ENCODE peak calls at places on chromosomes 2 and 18, in six cellular contexts. U is A549, G is GM23338, Z is Panc1, R is GM12878, O is HCT116. Y is an unnamed sample.

GRCh38 chr2:197708331-197708730 is 3.2 kb downstream of the MARS2 start:
- DNase-seq in U (no peak), O (no peak), G (no peak), Z (no peak), R (no peak), Y (no peak)

GRCh38 chr2:201643216-201643651 is at the start of gene TMEM237:
- DNase-seq in U (peak), R (no peak), Z (no peak), O (peak), G (peak), Y (peak)

GRCh38 chr18:48973731-48974130 is 23.0 kb upstream of the SMAD7 start:
- DNase-seq in G (no peak), U (no peak), Z (no peak), R (no peak), O (no peak), Y (no peak)

GRCh38 chr2:103166406-103167324 is 404.8 kb downstream of the TMEM182 start:
- DNase-seq in O (no peak), G (no peak), U (no peak), Z (no peak), R (no peak), Y (no peak)

GRCh38 chr2:239344857-239345216 is 56.0 kb downstream of the HDAC4 start:
- DNase-seq in O (no peak), U (no peak), G (no peak), R (no peak), Z (no peak), Y (no peak)

GRCh38 chr2:7539760-7540159 is 622.5 kb downstream of the RNF144A start:
- DNase-seq in O (no peak), R (no peak), Z (no peak), U (no peak), G (no peak), Y (no peak)

GRCh38 chr2:60641866-60642788 is 88.7 kb upstream of the BCL11A start:
- DNase-seq in G (peak), Z (peak), O (peak), U (peak), R (no peak), Y (peak)

GRCh38 chr2:85780316-85781092 is 26.7 kb downstream of the ATOH8 start:
- DNase-seq in U (no peak), R (no peak), G (no peak), Z (no peak), O (no peak), Y (no peak)

GRCh38 chr2:11203480-11203879 is 48.2 kb downstream of the SLC66A3 start:
- DNase-seq in G (no peak), R (peak), Z (peak), O (peak), U (peak), Y (no peak)

GRCh38 chr2:175154670-175155082 is 13.3 kb downstream of the ATF2 start:
- DNase-seq in Z (no peak), U (no peak), O (peak), R (no peak), G (no peak), Y (no peak)

GRCh38 chr2:12932192-12932591 is 215.5 kb downstream of the TRIB2 start:
- DNase-seq in G (no peak), R (no peak), U (no peak), Z (no peak), O (no peak), Y (no peak)

GRCh38 chr2:29068513-29068912 is 5.8 kb downstream of the PCARE start:
- DNase-seq in O (no peak), Z (no peak), R (no peak), G (no peak), U (no peak), Y (no peak)

GRCh38 chr2:98730851-98731708 is at the start of gene MGAT4A:
- DNase-seq in Z (no peak), U (peak), G (peak), O (no peak), R (no peak), Y (peak)

GRCh38 chr2:218125095-218125494 is 733 bp upstream of the CXCR2 start:
- DNase-seq in R (no peak), G (no peak), U (no peak), Z (no peak), O (no peak), Y (no peak)

GRCh38 chr18:36814994-36815393 is 13.8 kb downstream of the TPGS2 start:
- DNase-seq in O (no peak), R (no peak), Z (no peak), U (no peak), G (no peak), Y (peak)

GRCh38 chr2:207960911-207961310 is 64.4 kb downstream of the PLEKHM3 start:
- DNase-seq in Z (no peak), R (no peak), O (no peak), U (no peak), G (no peak), Y (no peak)

GRCh38 chr2:46815121-46815802 is 100.3 kb downstream of the MCFD2 start:
- DNase-seq in Z (no peak), G (peak), R (no peak), U (no peak), O (no peak), Y (no peak)

GRCh38 chr2:31383471-31384153 is 30.9 kb downstream of the XDH start:
- DNase-seq in U (no peak), Z (no peak), R (no peak), G (no peak), O (no peak), Y (no peak)

GRCh38 chr2:11419781-11420180 is 46.2 kb downstream of the E2F6 start:
- DNase-seq in Z (no peak), G (no peak), R (no peak), O (no peak), U (no peak), Y (no peak)

GRCh38 chr18:9711361-9712129 is 3.4 kb downstream of the RAB31 start:
- DNase-seq in R (peak), Z (no peak), U (no peak), O (no peak), G (no peak), Y (no peak)

GRCh38 chr2:165009466-165009865 is 54.1 kb upstream of the SLC38A11 start:
- DNase-seq in R (no peak), Z (no peak), G (no peak), O (no peak), U (no peak), Y (no peak)

GRCh38 chr2:229090231-229090630 is 180.9 kb downstream of the PID1 start:
- DNase-seq in R (no peak), Z (peak), O (no peak), U (no peak), G (peak), Y (no peak)

GRCh38 chr2:27247893-27248292 is 15.0 kb downstream of the SLC30A3 start:
- DNase-seq in O (no peak), U (no peak), R (no peak), G (no peak), Z (no peak), Y (no peak)

GRCh38 chr2:109677815-109678580 is 63.8 kb downstream of the SOWAHC start:
- DNase-seq in G (no peak), U (no peak), Z (no peak), R (no peak), O (no peak), Y (no peak)

GRCh38 chr2:43405829-43406228 is 179.4 kb upstream of the ZFP36L2 start:
- DNase-seq in U (no peak), O (no peak), R (no peak), Z (no peak), G (no peak), Y (no peak)

GRCh38 chr2:43406643-43407042 is 180.2 kb upstream of the ZFP36L2 start:
- DNase-seq in R (no peak), U (no peak), Z (no peak), G (peak), O (no peak), Y (no peak)

GRCh38 chr2:43408784-43409160 is 182.4 kb upstream of the ZFP36L2 start:
- DNase-seq in U (no peak), O (no peak), Z (no peak), G (no peak), R (no peak), Y (no peak)

GRCh38 chr2:43410055-43410604 is 183.7 kb upstream of the ZFP36L2 start:
- DNase-seq in O (no peak), R (no peak), U (no peak), Z (no peak), G (no peak), Y (no peak)

DNA sequence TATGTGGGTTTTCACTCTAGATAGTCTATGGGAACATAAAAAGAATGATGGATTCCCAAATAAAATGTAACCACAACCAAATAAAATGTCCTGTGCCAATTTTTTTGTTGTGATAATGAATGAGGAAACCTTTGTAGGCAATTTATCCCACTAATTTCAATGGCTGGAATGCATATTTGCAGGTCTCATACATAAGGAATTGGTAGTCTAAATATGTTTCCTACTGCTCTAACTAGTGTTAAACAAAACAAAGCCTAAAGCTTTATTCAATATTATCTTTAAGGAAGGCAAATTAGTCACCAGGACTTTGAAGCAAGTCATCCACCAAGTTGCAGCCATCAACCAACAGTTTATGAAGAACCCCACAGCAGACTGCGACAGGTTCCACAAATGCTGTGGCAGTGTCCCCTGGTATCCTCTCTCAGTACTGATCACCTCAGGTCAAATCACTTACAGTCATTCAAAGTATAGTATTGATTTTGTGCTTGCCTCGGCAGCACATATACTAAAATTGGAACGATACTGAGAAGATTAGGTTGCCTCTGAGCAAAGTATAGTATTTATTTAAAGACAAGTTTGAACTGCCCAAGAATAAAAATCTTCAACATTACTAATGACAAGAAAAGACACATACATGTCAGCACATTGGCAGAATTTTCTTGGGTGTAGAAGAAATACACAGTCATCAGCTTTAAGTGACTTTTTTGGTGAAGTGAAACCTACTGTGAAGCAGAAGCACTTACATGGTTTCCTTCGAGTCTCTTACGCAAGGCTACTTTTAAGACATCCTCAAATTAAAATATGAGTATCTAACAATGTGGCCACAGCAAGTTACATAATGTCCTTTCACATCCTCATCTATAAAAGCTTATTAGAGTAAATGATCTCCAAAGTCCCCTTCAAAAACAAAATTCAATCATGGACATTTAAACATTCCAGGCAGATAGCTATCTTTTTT is 181.7 kb upstream of the ZFP36L2 start:
- DNase-seq in Z (no peak), G (no peak), O (no peak), R (peak), U (no peak), Y (no peak)
- TF ChIP-seq REST in Z (no peak), G (no peak), O (no peak), R (no peak), U (no peak), Y (no peak)

GRCh38 chr2:73896362-73897239 is 3.8 kb downstream of the ACTG2 start:
- DNase-seq in G (peak), O (no peak), R (peak), Z (no peak), U (no peak), Y (no peak)
- TF ChIP-seq REST in G (no peak), O (no peak), R (no peak), Z (no peak), U (no peak), Y (no peak)

GRCh38 chr18:80241919-80242777 is 5.2 kb downstream of the PARD6G start:
- DNase-seq in R (no peak), O (no peak), Z (no peak), U (no peak), G (no peak), Y (no peak)
- TF ChIP-seq REST in R (no peak), O (no peak), Z (no peak), U (no peak), G (no peak), Y (no peak)

DNA sequence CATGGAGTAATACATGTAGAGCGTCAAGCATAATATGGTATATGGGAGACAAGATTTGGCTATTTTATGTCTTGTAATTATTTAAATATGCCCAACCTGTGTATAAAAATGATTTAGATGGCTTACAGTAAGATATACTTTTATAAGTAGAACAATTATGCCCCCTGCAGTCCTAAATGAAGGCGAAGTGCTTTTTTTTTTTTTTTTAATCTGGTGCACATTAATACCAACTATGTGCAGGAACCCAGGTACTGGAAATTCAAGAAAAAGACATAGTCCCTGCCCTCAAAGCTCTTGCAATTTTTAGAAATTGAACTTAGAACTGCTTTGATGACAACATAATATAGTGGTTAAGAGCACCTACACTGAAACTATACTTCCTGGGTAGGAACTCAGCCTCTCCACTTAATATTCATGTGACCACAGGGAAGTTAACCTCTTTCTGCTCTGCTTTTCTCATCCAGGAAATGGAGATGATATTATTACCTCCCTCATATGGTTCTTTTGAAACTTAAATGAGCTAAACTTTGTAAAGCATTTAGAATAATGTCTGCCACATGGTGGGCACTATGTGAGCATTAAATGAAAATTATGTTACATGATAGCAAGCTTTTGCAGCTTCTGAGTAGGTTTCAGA is 38.1 kb downstream of the AFTPH start:
- DNase-seq in O (peak), R (no peak), U (peak), Z (no peak), G (peak), Y (no peak)
- TF ChIP-seq REST in O (no peak), R (no peak), U (no peak), Z (no peak), G (no peak), Y (no peak)

DNA sequence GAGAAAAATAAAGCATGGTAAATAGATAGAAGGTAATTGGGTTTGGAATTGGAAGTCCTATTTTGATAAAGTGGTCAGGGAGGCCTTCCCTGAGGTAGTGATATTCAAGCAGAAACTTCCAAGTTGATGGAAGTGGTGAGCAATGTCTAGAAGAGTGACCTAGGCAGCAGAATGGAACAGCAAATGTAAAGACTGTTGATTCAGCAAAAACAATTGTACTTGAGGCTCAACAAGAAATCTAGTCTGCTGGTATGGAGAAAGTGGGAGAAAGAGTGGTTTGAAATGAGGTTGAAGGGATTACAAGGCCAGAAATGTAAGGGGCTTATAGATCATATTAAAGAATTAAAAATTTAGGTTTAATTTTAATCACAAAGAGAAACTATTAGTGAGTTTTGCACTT is 181.3 kb downstream of the MBD5 start:
- DNase-seq in Z (no peak), O (no peak), R (no peak), U (no peak), G (no peak), Y (no peak)
- TF ChIP-seq REST in Z (no peak), O (no peak), R (no peak), U (no peak), G (no peak), Y (no peak)

GRCh38 chr2:18585526-18585925 is 3.8 kb downstream of the NT5C1B start:
- DNase-seq in O (no peak), U (no peak), Z (no peak), R (no peak), G (no peak), Y (no peak)

GRCh38 chr2:18589354-18589753 is at the start of gene NT5C1B:
- DNase-seq in R (no peak), U (no peak), Z (no peak), O (no peak), G (no peak), Y (no peak)

GRCh38 chr2:18584608-18584954 is 4.8 kb downstream of the NT5C1B start:
- DNase-seq in U (no peak), O (no peak), R (no peak), Z (no peak), G (peak), Y (no peak)

GRCh38 chr2:18588049-18588448 is 1.3 kb downstream of the NT5C1B start:
- DNase-seq in U (no peak), O (no peak), G (no peak), Z (no peak), R (no peak), Y (no peak)

DNA sequence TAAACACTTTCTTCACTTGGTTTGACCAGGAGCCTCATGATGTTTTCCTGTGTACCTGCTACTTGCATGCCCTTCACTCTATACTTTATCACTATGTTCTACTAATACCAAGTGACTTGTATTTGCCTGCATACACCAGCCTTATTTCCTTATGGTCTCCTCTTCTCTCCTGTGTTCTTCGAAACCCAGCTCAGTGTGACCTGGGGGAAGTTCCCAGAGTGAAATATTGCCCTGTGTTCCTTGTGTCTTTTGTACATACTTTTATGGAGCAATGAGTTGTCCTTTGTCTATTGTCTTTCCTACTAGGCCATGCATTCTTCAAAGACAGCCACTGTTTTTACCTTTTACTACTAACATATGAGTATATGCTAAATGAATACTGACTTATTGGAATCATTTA is 567 bp downstream of the NT5C1B start:
- DNase-seq in G (no peak), Z (no peak), O (no peak), U (no peak), R (no peak), Y (no peak)
- TF ChIP-seq REST in G (no peak), Z (no peak), O (no peak), U (no peak), R (no peak), Y (no peak)